ENCODE peak calls at places on chromosome 16, in ten cellular contexts. T is lower lobe of right lung, D is ovary, U is OCI-LY7, G is IMR-90, A is fibroblast of lung, J is uterus, P is AG09309, F is adrenal gland, I is GM06990. H is an unnamed sample.

GRCh38 chr16:88878967-88879787 is 12.7 kb upstream of the PABPN1L start:
- DNase-seq in T (no peak), D (no peak), U (no peak), G (peak; percentile 0), A (no peak), J (no peak), P (no peak), F (no peak), I (no peak), H (no peak)

GRCh38 chr16:561413-561794 is 1.2 kb downstream of the PRR35 start:
- DNase-seq in T (no peak), D (no peak), U (no peak), G (no peak), A (no peak), J (no peak), P (no peak), F (no peak), I (no peak), H (no peak)

GRCh38 chr16:87648236-87648635 is 45.9 kb downstream of the JPH3 start:
- DNase-seq in T (no peak), D (no peak), U (no peak), G (no peak), A (no peak), J (no peak), P (no peak), F (no peak), I (no peak), H (no peak)

GRCh38 chr16:4059969-4060368 is 56.3 kb downstream of the ADCY9 start:
- DNase-seq in T (no peak), D (no peak), U (no peak), G (no peak), A (no peak), J (no peak), P (no peak), F (no peak), I (no peak), H (no peak)

GRCh38 chr16:17301593-17302135 is 169.1 kb downstream of the XYLT1 start:
- DNase-seq in T (peak; percentile 57), D (no peak), U (peak; percentile 99), G (no peak), A (no peak), J (no peak), P (no peak), F (no peak), I (peak; percentile 90), H (peak; percentile 95)

GRCh38 chr16:31215287-31216115 is 1.4 kb downstream of the PYDC1 start:
- DNase-seq in T (peak; percentile 79), D (no peak), U (no peak), G (peak; percentile 55), A (peak; percentile 71), J (peak; percentile 36), P (no peak), F (peak; percentile 73), I (no peak), H (no peak)

GRCh38 chr16:5428932-5429331 is 331.3 kb upstream of the EEF2KMT start:
- DNase-seq in T (no peak), D (no peak), U (no peak), G (no peak), A (peak; percentile 10), J (no peak), P (no peak), F (no peak), I (no peak), H (peak; percentile 8)

GRCh38 chr16:88345943-88346560 is 36.7 kb upstream of the ZNF469 start:
- DNase-seq in T (peak; percentile 30), D (no peak), U (no peak), G (no peak), A (no peak), J (no peak), P (no peak), F (no peak), I (no peak), H (no peak)

GRCh38 chr16:31200821-31201510 is 1.6 kb downstream of the PYCARD start:
- DNase-seq in T (no peak), D (no peak), U (peak; percentile 49), G (no peak), A (no peak), J (no peak), P (no peak), F (no peak), I (no peak), H (peak; percentile 53)

GRCh38 chr16:49514391-49514980 is 140.9 kb downstream of the C16orf78 start:
- DNase-seq in T (peak; percentile 25), D (no peak), U (no peak), G (no peak), A (no peak), J (no peak), P (no peak), F (no peak), I (no peak), H (no peak)

GRCh38 chr16:49510676-49511305 is 137.2 kb downstream of the C16orf78 start:
- DNase-seq in T (peak; percentile 44), D (no peak), U (no peak), G (no peak), A (no peak), J (no peak), P (no peak), F (no peak), I (no peak), H (no peak)

GRCh38 chr16:49515016-49515415 is 141.4 kb downstream of the C16orf78 start:
- DNase-seq in T (no peak), D (no peak), U (no peak), G (no peak), A (no peak), J (no peak), P (no peak), F (no peak), I (no peak), H (no peak)

GRCh38 chr16:49515861-49516260 is 142.3 kb downstream of the C16orf78 start:
- DNase-seq in T (no peak), D (no peak), U (no peak), G (no peak), A (no peak), J (no peak), P (no peak), F (no peak), I (no peak), H (no peak)

DNA sequence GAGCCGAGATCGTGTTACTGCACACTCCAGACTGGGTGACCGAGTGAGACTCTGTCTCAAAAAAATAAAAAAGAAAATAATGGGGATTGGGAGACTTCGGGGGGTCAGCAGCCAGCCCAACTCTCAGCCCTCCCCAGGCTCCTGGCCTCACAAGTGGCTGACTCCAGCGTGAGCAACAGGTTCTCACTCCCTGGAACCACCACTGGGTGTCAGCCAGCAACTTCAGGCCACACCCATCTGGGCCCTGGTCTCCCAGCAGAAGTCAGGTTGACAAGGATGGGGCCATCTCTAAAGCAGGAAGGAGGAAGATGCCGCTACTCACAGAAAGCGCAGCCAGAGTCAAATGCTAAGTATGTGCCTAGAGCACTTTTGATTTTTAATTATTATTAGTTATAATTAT is 139.4 kb downstream of the C16orf78 start:
- DNase-seq in T (peak; percentile 38), D (no peak), U (peak; percentile 36), G (no peak), A (peak; percentile 4), J (no peak), P (no peak), F (no peak), I (no peak), H (peak; percentile 56)
- TF ChIP-seq CTCF in T (peak; percentile 9), D (no peak), U (peak; percentile 51), G (no peak), A (no peak), J (no peak), P (no peak), F (no peak), I (peak; percentile 18), H (peak; percentile 30)

GRCh38 chr16:76668207-76668725 is 391.1 kb downstream of the CNTNAP4 start:
- DNase-seq in T (no peak), D (no peak), U (peak; percentile 23), G (no peak), A (no peak), J (no peak), P (no peak), F (no peak), I (no peak), H (peak; percentile 22)

GRCh38 chr16:76661691-76662090 is 384.5 kb downstream of the CNTNAP4 start:
- DNase-seq in T (no peak), D (no peak), U (no peak), G (no peak), A (no peak), J (no peak), P (no peak), F (no peak), I (no peak), H (no peak)

GRCh38 chr16:76670125-76670857 is 393.1 kb downstream of the CNTNAP4 start:
- DNase-seq in T (no peak), D (no peak), U (no peak), G (no peak), A (no peak), J (no peak), P (no peak), F (no peak), I (no peak), H (no peak)

GRCh38 chr16:76669288-76669687 is 392.1 kb downstream of the CNTNAP4 start:
- DNase-seq in T (no peak), D (no peak), U (no peak), G (no peak), A (no peak), J (no peak), P (no peak), F (no peak), I (no peak), H (no peak)

GRCh38 chr16:76665571-76666275 is 388.5 kb downstream of the CNTNAP4 start:
- DNase-seq in T (no peak), D (no peak), U (no peak), G (no peak), A (no peak), J (no peak), P (no peak), F (no peak), I (no peak), H (no peak)
- TF ChIP-seq CTCF in T (no peak), D (no peak), U (peak; percentile 27), G (no peak), A (no peak), J (no peak), P (no peak), F (no peak), I (no peak), H (no peak)

GRCh38 chr16:7339700-7340099 is 7.1 kb downstream of the RBFOX1 start:
- DNase-seq in T (no peak), D (no peak), U (no peak), G (no peak), A (no peak), J (no peak), P (no peak), F (no peak), I (no peak), H (no peak)
- TF ChIP-seq CTCF in T (no peak), D (no peak), U (no peak), G (no peak), A (no peak), J (no peak), P (no peak), F (no peak), I (no peak), H (no peak)

DNA sequence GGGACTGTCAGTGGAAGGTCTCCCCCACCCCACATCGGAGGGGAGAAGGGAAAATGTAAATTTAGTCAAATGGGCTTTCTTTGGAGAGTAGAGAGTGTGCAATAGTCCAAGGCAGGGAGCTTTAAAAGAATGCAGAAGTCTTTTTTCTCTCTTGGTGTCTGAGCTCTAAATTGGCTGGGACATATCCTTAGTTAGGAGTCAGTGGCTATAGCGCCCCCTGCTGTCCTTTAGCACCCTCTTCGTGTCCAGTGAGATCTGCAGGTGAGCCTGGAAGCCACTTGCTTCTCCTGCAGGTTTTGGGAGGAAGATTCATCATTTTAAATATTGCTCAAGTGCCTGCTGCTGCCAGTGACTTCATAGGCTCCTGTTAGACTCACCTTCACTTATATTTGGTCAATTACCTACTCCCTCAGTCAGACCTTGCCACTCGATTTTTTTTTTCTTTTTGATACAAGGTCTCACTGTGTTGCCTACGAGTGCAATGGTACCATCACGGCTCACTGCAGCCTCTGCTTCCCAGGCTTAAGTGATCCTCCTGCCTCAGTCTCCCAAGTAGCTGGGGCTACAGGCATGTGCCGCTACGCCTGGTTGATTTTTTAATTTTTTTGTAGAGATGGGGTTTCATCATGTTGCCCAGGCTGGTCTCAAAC is 174.8 kb downstream of the PRKCB start:
- DNase-seq in T (peak; percentile 84), D (peak; percentile 37), U (peak; percentile 91), G (peak; percentile 65), A (peak; percentile 46), J (peak; percentile 70), P (peak; percentile 5), F (peak; percentile 75), I (no peak), H (peak; percentile 93)
- TF ChIP-seq CTCF in T (peak; percentile 79), D (peak; percentile 32), U (peak; percentile 96), G (peak; percentile 69), A (peak; percentile 55), J (peak; percentile 50), P (peak; percentile 81), F (peak; percentile 79), I (peak; percentile 82), H (peak; percentile 81)